ENCODE peak calls at places on chromosomes 13 and 19, in eight cellular contexts. One of them, this sample, is unnamed.

GRCh38 chr19:15332311-15332996 is at the start of gene BRD4:
- DNase-seq in MM.1S: peak; percentile 68
- DNase-seq in cardiac muscle cell: peak; percentile 65
- DNase-seq in A549: peak; percentile 69
- DNase-seq in HCT116: no peak
- DNase-seq in astrocyte of the cerebellum: no peak
- DNase-seq in kidney epithelial cell: no peak
- DNase-seq in DND-41: peak; percentile 81
- DNase-seq in this sample: peak; percentile 78

GRCh38 chr19:46748325-46749109 is 2.3 kb upstream of the STRN4 start:
- DNase-seq in MM.1S: peak; percentile 49
- DNase-seq in cardiac muscle cell: peak; percentile 78
- DNase-seq in A549: peak; percentile 75
- DNase-seq in HCT116: no peak
- DNase-seq in astrocyte of the cerebellum: no peak
- DNase-seq in kidney epithelial cell: no peak
- DNase-seq in DND-41: peak; percentile 78
- DNase-seq in this sample: peak; percentile 88

GRCh38 chr19:49359851-49360845 is 2.1 kb downstream of the TEAD2 start:
- DNase-seq in MM.1S: no peak
- DNase-seq in cardiac muscle cell: peak; percentile 13
- DNase-seq in A549: no peak
- DNase-seq in HCT116: no peak
- DNase-seq in astrocyte of the cerebellum: no peak
- DNase-seq in kidney epithelial cell: no peak
- DNase-seq in DND-41: no peak
- DNase-seq in this sample: no peak

GRCh38 chr13:20161275-20161950 is 561 bp upstream of the GJA3 start:
- DNase-seq in MM.1S: no peak
- DNase-seq in cardiac muscle cell: peak; percentile 8
- DNase-seq in A549: no peak
- DNase-seq in HCT116: no peak
- DNase-seq in astrocyte of the cerebellum: no peak
- DNase-seq in kidney epithelial cell: no peak
- DNase-seq in DND-41: no peak
- DNase-seq in this sample: peak; percentile 84

GRCh38 chr13:113009743-113010509 is 40.9 kb downstream of the MCF2L start:
- DNase-seq in MM.1S: no peak
- DNase-seq in cardiac muscle cell: peak; percentile 14
- DNase-seq in A549: no peak
- DNase-seq in HCT116: no peak
- DNase-seq in astrocyte of the cerebellum: no peak
- DNase-seq in kidney epithelial cell: no peak
- DNase-seq in DND-41: no peak
- DNase-seq in this sample: no peak

GRCh38 chr13:80338781-80339577 is 1.9 kb downstream of the SPRY2 start:
- DNase-seq in MM.1S: no peak
- DNase-seq in cardiac muscle cell: peak; percentile 87
- DNase-seq in A549: no peak
- DNase-seq in HCT116: no peak
- DNase-seq in astrocyte of the cerebellum: peak; percentile 62
- DNase-seq in kidney epithelial cell: no peak
- DNase-seq in DND-41: peak; percentile 18
- DNase-seq in this sample: peak; percentile 54

GRCh38 chr19:40543029-40543597 is 33.6 kb upstream of the SHKBP1 start:
- DNase-seq in MM.1S: no peak
- DNase-seq in cardiac muscle cell: no peak
- DNase-seq in A549: no peak
- DNase-seq in HCT116: no peak
- DNase-seq in astrocyte of the cerebellum: no peak
- DNase-seq in kidney epithelial cell: no peak
- DNase-seq in DND-41: no peak
- DNase-seq in this sample: no peak

GRCh38 chr13:57862879-57863278 is 231.3 kb downstream of the PCDH17 start:
- DNase-seq in MM.1S: no peak
- DNase-seq in cardiac muscle cell: no peak
- DNase-seq in A549: no peak
- DNase-seq in HCT116: no peak
- DNase-seq in astrocyte of the cerebellum: no peak
- DNase-seq in kidney epithelial cell: no peak
- DNase-seq in DND-41: no peak
- DNase-seq in this sample: no peak

GRCh38 chr13:75366380-75367280 is 115.3 kb downstream of the TBC1D4 start:
- DNase-seq in MM.1S: no peak
- DNase-seq in cardiac muscle cell: no peak
- DNase-seq in A549: no peak
- DNase-seq in HCT116: no peak
- DNase-seq in astrocyte of the cerebellum: no peak
- DNase-seq in kidney epithelial cell: no peak
- DNase-seq in DND-41: no peak
- DNase-seq in this sample: no peak

GRCh38 chr13:113528101-113528797 is 37.7 kb upstream of the DCUN1D2 start:
- DNase-seq in MM.1S: no peak
- DNase-seq in cardiac muscle cell: no peak
- DNase-seq in A549: no peak
- DNase-seq in HCT116: no peak
- DNase-seq in astrocyte of the cerebellum: no peak
- DNase-seq in kidney epithelial cell: no peak
- DNase-seq in DND-41: no peak
- DNase-seq in this sample: no peak

GRCh38 chr13:107450931-107451330 is 764.4 kb downstream of the LIG4 start:
- DNase-seq in MM.1S: peak; percentile 60
- DNase-seq in cardiac muscle cell: peak; percentile 96
- DNase-seq in A549: no peak
- DNase-seq in HCT116: no peak
- DNase-seq in astrocyte of the cerebellum: peak; percentile 98
- DNase-seq in kidney epithelial cell: peak; percentile 94
- DNase-seq in DND-41: no peak
- DNase-seq in this sample: peak; percentile 4

GRCh38 chr19:47124937-47125668 is 5.5 kb upstream of the SAE1 start:
- DNase-seq in MM.1S: peak; percentile 55
- DNase-seq in cardiac muscle cell: peak; percentile 82
- DNase-seq in A549: peak; percentile 86
- DNase-seq in HCT116: peak; percentile 85
- DNase-seq in astrocyte of the cerebellum: no peak
- DNase-seq in kidney epithelial cell: no peak
- DNase-seq in DND-41: peak; percentile 42
- DNase-seq in this sample: no peak

GRCh38 chr19:37999309-38000213 is 92.6 kb downstream of the SIPA1L3 start:
- DNase-seq in MM.1S: no peak
- DNase-seq in cardiac muscle cell: peak; percentile 97
- DNase-seq in A549: peak; percentile 94
- DNase-seq in HCT116: peak; percentile 88
- DNase-seq in astrocyte of the cerebellum: peak; percentile 86
- DNase-seq in kidney epithelial cell: peak; percentile 98
- DNase-seq in DND-41: no peak
- DNase-seq in this sample: no peak

GRCh38 chr13:50712882-50713281 is 130.6 kb downstream of the DLEU7 start:
- DNase-seq in MM.1S: no peak
- DNase-seq in cardiac muscle cell: no peak
- DNase-seq in A549: no peak
- DNase-seq in HCT116: no peak
- DNase-seq in astrocyte of the cerebellum: no peak
- DNase-seq in kidney epithelial cell: no peak
- DNase-seq in DND-41: no peak
- DNase-seq in this sample: no peak

GRCh38 chr13:43516401-43516826 is 270.4 kb downstream of the ENOX1 start:
- DNase-seq in MM.1S: no peak
- DNase-seq in cardiac muscle cell: peak; percentile 90
- DNase-seq in A549: no peak
- DNase-seq in HCT116: no peak
- DNase-seq in astrocyte of the cerebellum: peak; percentile 39
- DNase-seq in kidney epithelial cell: no peak
- DNase-seq in DND-41: no peak
- DNase-seq in this sample: no peak

DNA sequence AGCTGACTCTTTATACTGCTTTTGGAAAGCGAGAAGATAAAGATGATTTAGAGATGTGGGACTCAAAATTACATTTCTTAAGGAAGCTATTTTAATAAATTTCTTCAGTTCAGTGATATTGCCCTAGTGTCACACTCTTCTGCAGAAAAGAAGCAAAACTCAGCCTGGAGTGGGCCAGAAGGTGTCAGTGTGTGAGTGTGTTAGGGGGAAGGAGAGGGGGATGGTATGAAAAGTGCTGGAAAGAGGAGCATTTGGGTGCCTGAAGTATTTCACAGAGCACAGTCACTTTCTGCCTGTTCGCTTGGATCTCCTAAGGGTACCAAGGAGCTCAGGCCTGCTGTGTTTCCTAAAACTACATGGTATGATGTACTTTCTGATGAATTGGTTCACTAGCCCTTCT is 84.5 kb upstream of the FRY start:
- DNase-seq in MM.1S: no peak
- DNase-seq in cardiac muscle cell: no peak
- DNase-seq in A549: no peak
- DNase-seq in HCT116: no peak
- DNase-seq in astrocyte of the cerebellum: no peak
- DNase-seq in kidney epithelial cell: no peak
- DNase-seq in DND-41: no peak
- DNase-seq in this sample: no peak
- TF ChIP-seq CTCF in MM.1S: no peak
- TF ChIP-seq CTCF in cardiac muscle cell: no peak
- TF ChIP-seq CTCF in A549: no peak
- TF ChIP-seq CTCF in HCT116: no peak
- TF ChIP-seq CTCF in astrocyte of the cerebellum: no peak
- TF ChIP-seq CTCF in kidney epithelial cell: peak; percentile 35
- TF ChIP-seq CTCF in DND-41: peak; percentile 13
- TF ChIP-seq CTCF in this sample: no peak

GRCh38 chr13:98755116-98755515 is 2.6 kb upstream of the SLC15A1 start:
- DNase-seq in MM.1S: no peak
- DNase-seq in cardiac muscle cell: no peak
- DNase-seq in A549: no peak
- DNase-seq in HCT116: no peak
- DNase-seq in astrocyte of the cerebellum: no peak
- DNase-seq in kidney epithelial cell: no peak
- DNase-seq in DND-41: no peak
- DNase-seq in this sample: no peak

GRCh38 chr13:98749501-98749900 is 3.0 kb downstream of the SLC15A1 start:
- DNase-seq in MM.1S: no peak
- DNase-seq in cardiac muscle cell: peak; percentile 48
- DNase-seq in A549: no peak
- DNase-seq in HCT116: no peak
- DNase-seq in astrocyte of the cerebellum: peak; percentile 80
- DNase-seq in kidney epithelial cell: no peak
- DNase-seq in DND-41: no peak
- DNase-seq in this sample: no peak

GRCh38 chr13:98752111-98752941 is at the start of gene SLC15A1:
- DNase-seq in MM.1S: no peak
- DNase-seq in cardiac muscle cell: no peak
- DNase-seq in A549: no peak
- DNase-seq in HCT116: no peak
- DNase-seq in astrocyte of the cerebellum: no peak
- DNase-seq in kidney epithelial cell: no peak
- DNase-seq in DND-41: no peak
- DNase-seq in this sample: no peak

GRCh38 chr13:98752942-98753290 is 444 bp upstream of the SLC15A1 start:
- DNase-seq in MM.1S: no peak
- DNase-seq in cardiac muscle cell: no peak
- DNase-seq in A549: no peak
- DNase-seq in HCT116: no peak
- DNase-seq in astrocyte of the cerebellum: no peak
- DNase-seq in kidney epithelial cell: no peak
- DNase-seq in DND-41: no peak
- DNase-seq in this sample: no peak

DNA sequence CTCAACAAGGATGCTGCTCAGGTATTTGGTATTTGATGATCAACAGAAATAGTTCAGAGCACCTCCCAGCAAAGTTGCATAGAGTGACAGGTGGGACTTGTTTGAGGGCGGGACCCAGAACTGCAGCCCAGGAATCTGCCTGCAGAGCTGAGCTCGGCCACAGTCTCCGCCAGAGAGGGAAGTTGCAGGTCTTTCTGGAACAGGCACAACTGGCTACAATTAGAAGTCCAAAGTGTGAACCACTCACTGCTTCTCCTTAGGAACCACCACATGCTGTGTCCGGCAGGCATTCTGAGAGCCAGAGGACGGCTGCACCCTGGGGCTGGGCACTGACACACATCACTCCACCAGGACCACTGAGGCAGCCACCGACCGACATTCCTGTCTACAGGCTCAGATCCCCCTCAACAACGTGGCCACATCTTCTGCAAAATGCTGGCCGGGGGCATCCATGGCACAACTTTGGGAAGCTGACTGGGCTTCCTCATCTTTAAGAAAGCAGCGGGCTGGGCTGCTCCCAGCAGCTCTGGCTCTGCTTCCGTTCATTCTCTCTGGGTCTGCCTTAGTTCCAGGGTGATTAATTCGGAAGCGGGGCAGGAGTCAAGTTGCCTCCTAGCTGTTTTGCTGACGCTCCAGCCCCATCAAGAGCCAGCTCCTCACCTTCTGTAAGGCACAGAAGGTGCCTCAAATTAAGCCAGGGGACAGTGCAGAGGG is 918 bp downstream of the SLC15A1 start:
- DNase-seq in MM.1S: no peak
- DNase-seq in cardiac muscle cell: peak; percentile 39
- DNase-seq in A549: no peak
- DNase-seq in HCT116: no peak
- DNase-seq in astrocyte of the cerebellum: no peak
- DNase-seq in kidney epithelial cell: no peak
- DNase-seq in DND-41: no peak
- DNase-seq in this sample: no peak
- TF ChIP-seq CTCF in MM.1S: no peak
- TF ChIP-seq CTCF in cardiac muscle cell: no peak
- TF ChIP-seq CTCF in A549: no peak
- TF ChIP-seq CTCF in HCT116: peak; percentile 22
- TF ChIP-seq CTCF in astrocyte of the cerebellum: no peak
- TF ChIP-seq CTCF in kidney epithelial cell: no peak
- TF ChIP-seq CTCF in DND-41: no peak
- TF ChIP-seq CTCF in this sample: no peak

GRCh38 chr19:56660381-56661105 is 11.0 kb downstream of the ZNF835 start:
- DNase-seq in MM.1S: no peak
- DNase-seq in cardiac muscle cell: no peak
- DNase-seq in A549: no peak
- DNase-seq in HCT116: no peak
- DNase-seq in astrocyte of the cerebellum: no peak
- DNase-seq in kidney epithelial cell: no peak
- DNase-seq in DND-41: no peak
- DNase-seq in this sample: peak; percentile 33
- TF ChIP-seq CTCF in MM.1S: peak; percentile 7
- TF ChIP-seq CTCF in cardiac muscle cell: no peak
- TF ChIP-seq CTCF in A549: no peak
- TF ChIP-seq CTCF in HCT116: no peak
- TF ChIP-seq CTCF in astrocyte of the cerebellum: no peak
- TF ChIP-seq CTCF in kidney epithelial cell: no peak
- TF ChIP-seq CTCF in DND-41: peak; percentile 37
- TF ChIP-seq CTCF in this sample: no peak

DNA sequence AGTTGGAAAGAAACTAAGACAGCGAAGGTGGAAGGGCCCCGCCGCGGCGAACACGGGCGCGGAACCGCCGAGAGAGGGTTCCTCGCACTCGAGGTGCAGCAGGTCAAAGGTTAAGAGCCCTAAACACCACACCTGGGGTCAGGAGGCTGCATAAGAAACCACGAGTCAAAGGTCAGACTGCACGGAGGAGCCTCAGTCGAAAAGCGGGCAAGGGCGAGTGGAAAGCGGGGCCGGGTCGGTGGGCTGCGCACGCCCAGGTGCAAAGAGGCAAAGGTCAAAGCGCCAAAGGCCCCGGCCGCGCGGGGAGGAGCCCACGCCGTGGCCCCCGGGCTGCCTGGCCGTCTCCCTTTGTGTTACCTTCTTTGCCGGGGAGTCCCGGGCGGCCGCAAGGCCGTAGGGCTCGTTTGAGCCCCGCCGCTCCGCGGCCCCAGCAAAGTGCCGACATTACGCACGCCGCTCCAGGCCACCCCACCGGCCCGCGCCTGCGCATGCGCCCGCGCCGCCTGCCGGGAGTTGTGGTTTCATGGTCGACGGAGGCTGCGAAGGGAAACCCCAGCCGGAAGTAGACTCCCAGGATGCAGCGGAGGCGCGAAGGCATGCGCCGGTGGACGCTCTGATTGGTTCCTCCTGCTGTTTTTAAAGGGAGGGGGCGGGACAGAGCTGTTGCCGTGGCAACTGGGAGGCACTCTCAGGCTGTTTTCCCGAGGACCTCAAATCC is at the start of gene POLRMT:
- DNase-seq in MM.1S: peak; percentile 100
- DNase-seq in cardiac muscle cell: peak; percentile 99
- DNase-seq in A549: peak; percentile 99
- DNase-seq in HCT116: peak; percentile 95
- DNase-seq in astrocyte of the cerebellum: peak; percentile 97
- DNase-seq in kidney epithelial cell: peak; percentile 93
- DNase-seq in DND-41: peak; percentile 98
- DNase-seq in this sample: peak; percentile 98
- TF ChIP-seq CTCF in MM.1S: no peak
- TF ChIP-seq CTCF in cardiac muscle cell: no peak
- TF ChIP-seq CTCF in A549: no peak
- TF ChIP-seq CTCF in HCT116: no peak
- TF ChIP-seq CTCF in astrocyte of the cerebellum: no peak
- TF ChIP-seq CTCF in kidney epithelial cell: no peak
- TF ChIP-seq CTCF in DND-41: no peak
- TF ChIP-seq CTCF in this sample: no peak

This sample was measured in activated CD8-positive, alpha-beta T cell treated with anti-CD3 and anti-CD28 coated beads for 36 hours.